ENCODE peak calls at places on chromosomes 3 and 15, in seven cellular contexts. P is stimulated activated CD4-positive, alpha-beta T cell treated with anti-CD3 and anti-CD28 coated beads, Interleukin-2, amount 100 ng/mL, for 24 hours; Z is T-cell; D is lower lobe of right lung; W is RWPE1; N is nephron progenitor cell; M is T-helper 2 cell. T is an unnamed sample.

GRCh38 chr15:35397027-35397426 is 148.9 kb downstream of the DPH6 start:
- DNase-seq in P (no peak), Z (no peak), D (no peak), W (no peak), N (no peak), M (no peak), T (no peak)

GRCh38 chr3:13708871-13709595 is 160.1 kb downstream of the FBLN2 start:
- DNase-seq in P (no peak), Z (no peak), D (no peak), W (no peak), N (no peak), M (no peak), T (peak; percentile 28)

GRCh38 chr3:106399208-106399607 is 530.4 kb upstream of the CBLB start:
- DNase-seq in P (no peak), Z (no peak), D (no peak), W (no peak), N (no peak), M (no peak), T (no peak)

GRCh38 chr3:46519952-46520351 is 22.2 kb downstream of the RTP3 start:
- DNase-seq in P (no peak), Z (no peak), D (no peak), W (no peak), N (no peak), M (no peak), T (no peak)

GRCh38 chr3:183764854-183765731 is 60.3 kb downstream of the MAP6D1 start:
- DNase-seq in P (no peak), Z (no peak), D (no peak), W (no peak), N (no peak), M (peak; percentile 29), T (no peak)

GRCh38 chr15:40232625-40233070 is 6.2 kb upstream of the PAK6 start:
- DNase-seq in P (no peak), Z (no peak), D (no peak), W (peak; percentile 42), N (no peak), M (no peak), T (no peak)

GRCh38 chr3:130626021-130626420 is 109.0 kb downstream of the COL6A6 start:
- DNase-seq in P (no peak), Z (no peak), D (no peak), W (no peak), N (no peak), M (no peak), T (no peak)

GRCh38 chr3:112647122-112647521 is 6.2 kb upstream of the CCDC80 start:
- DNase-seq in P (no peak), Z (no peak), D (no peak), W (peak; percentile 55), N (no peak), M (no peak), T (no peak)

GRCh38 chr3:123130079-123130726 is 63.4 kb downstream of the PDIA5 start:
- DNase-seq in P (no peak), Z (no peak), D (no peak), W (no peak), N (no peak), M (no peak), T (no peak)

GRCh38 chr15:33451385-33451784 is 140.6 kb downstream of the RYR3 start:
- DNase-seq in P (no peak), Z (no peak), D (no peak), W (peak; percentile 69), N (no peak), M (no peak), T (no peak)

T was measured in stimulated activated effector memory CD8-positive, alpha-beta T cell treated with anti-CD3 and anti-CD28 coated beads, Interleukin-12 subunit alpha, Interleukin-12 subunit beta, amount 100 ng/mL, for 72 hours.